ENCODE peak calls at places on chromosomes 13 and 19, in ten cellular contexts. P is NCI-H1105; F is HCT116; T is thoracic aorta; C is H7; D is activated T-cell treated with anti-CD3 and anti-CD28 coated beads for 1 hour; H is CD4-positive, alpha-beta T cell; B is H54; W is AG04450; J is naive thymus-derived CD8-positive, alpha-beta T cell. Q is an unnamed sample.

GRCh38 chr13:110136660-110137585 is 170.0 kb downstream of the COL4A1 start:
- DNase-seq in P (no peak), F (no peak), T (no peak), C (peak; percentile 75), D (no peak), H (no peak), B (no peak), W (no peak), J (no peak), Q (no peak)

GRCh38 chr19:49664171-49665070 is 1.2 kb downstream of the IRF3 start:
- DNase-seq in P (peak; percentile 87), F (peak; percentile 94), T (peak; percentile 53), C (peak; percentile 98), D (peak; percentile 95), H (peak; percentile 93), B (peak; percentile 91), W (no peak), J (peak; percentile 90), Q (peak; percentile 34)

GRCh38 chr19:1855040-1855827 is 7.0 kb upstream of the REXO1 start:
- DNase-seq in P (no peak), F (peak; percentile 64), T (no peak), C (peak; percentile 100), D (peak; percentile 71), H (peak; percentile 82), B (peak; percentile 99), W (peak; percentile 61), J (peak; percentile 73), Q (no peak)

GRCh38 chr13:37652596-37652995 is 54.0 kb upstream of the POSTN start:
- DNase-seq in P (no peak), F (no peak), T (no peak), C (no peak), D (no peak), H (no peak), B (no peak), W (no peak), J (no peak), Q (no peak)

GRCh38 chr13:113952151-113952982 is 21.5 kb downstream of the C13orf46 start:
- DNase-seq in P (no peak), F (no peak), T (no peak), C (peak; percentile 59), D (no peak), H (no peak), B (no peak), W (no peak), J (no peak), Q (no peak)

GRCh38 chr13:48161530-48162179 is 66.8 kb upstream of the MED4 start:
- DNase-seq in P (no peak), F (no peak), T (peak; percentile 7), C (no peak), D (no peak), H (no peak), B (no peak), W (no peak), J (no peak), Q (no peak)

GRCh38 chr19:2574971-2575630 is 99.2 kb downstream of the GADD45B start:
- DNase-seq in P (no peak), F (no peak), T (no peak), C (no peak), D (no peak), H (no peak), B (no peak), W (no peak), J (no peak), Q (no peak)

GRCh38 chr19:13031917-13032623 is 36.8 kb downstream of the NFIX start:
- DNase-seq in P (no peak), F (no peak), T (no peak), C (no peak), D (no peak), H (no peak), B (no peak), W (no peak), J (no peak), Q (no peak)

GRCh38 chr19:52691737-52692136 is 43.1 kb downstream of the ZNF611 start:
- DNase-seq in P (no peak), F (no peak), T (no peak), C (no peak), D (no peak), H (no peak), B (no peak), W (no peak), J (no peak), Q (no peak)

GRCh38 chr19:42376177-42376555 is 13.9 kb downstream of the CNFN start:
- DNase-seq in P (no peak), F (no peak), T (no peak), C (no peak), D (no peak), H (no peak), B (no peak), W (no peak), J (no peak), Q (no peak)

GRCh38 chr19:42368360-42368759 is 21.7 kb downstream of the CNFN start:
- DNase-seq in P (no peak), F (no peak), T (no peak), C (no peak), D (no peak), H (no peak), B (no peak), W (no peak), J (no peak), Q (no peak)

GRCh38 chr19:54465367-54466109 is 2.0 kb upstream of the LENG9 start:
- DNase-seq in P (no peak), F (no peak), T (no peak), C (peak; percentile 19), D (no peak), H (no peak), B (no peak), W (no peak), J (no peak), Q (no peak)

GRCh38 chr13:100128373-100128772 is 39.5 kb downstream of the PCCA start:
- DNase-seq in P (no peak), F (no peak), T (no peak), C (no peak), D (peak; percentile 2), H (no peak), B (peak; percentile 38), W (peak; percentile 60), J (no peak), Q (no peak)

GRCh38 chr13:36815069-36815468 is 4.0 kb upstream of the RFXAP start:
- DNase-seq in P (no peak), F (peak; percentile 16), T (no peak), C (no peak), D (no peak), H (no peak), B (no peak), W (no peak), J (no peak), Q (no peak)

GRCh38 chr13:73141292-73141771 is 82.5 kb downstream of the KLF5 start:
- DNase-seq in P (no peak), F (no peak), T (no peak), C (no peak), D (no peak), H (no peak), B (no peak), W (no peak), J (no peak), Q (peak; percentile 62)

GRCh38 chr13:101453784-101454201 is 1.3 kb downstream of the ITGBL1 start:
- DNase-seq in P (no peak), F (no peak), T (no peak), C (peak; percentile 34), D (no peak), H (no peak), B (no peak), W (no peak), J (no peak), Q (no peak)

GRCh38 chr13:39296193-39296592 is 257.9 kb downstream of the NHLRC3 start:
- DNase-seq in P (no peak), F (no peak), T (no peak), C (no peak), D (no peak), H (no peak), B (no peak), W (no peak), J (no peak), Q (no peak)

GRCh38 chr13:49791214-49791752 is 1.2 kb downstream of the KPNA3 start:
- DNase-seq in P (no peak), F (no peak), T (no peak), C (peak; percentile 39), D (no peak), H (peak; percentile 1), B (no peak), W (no peak), J (no peak), Q (no peak)

GRCh38 chr13:95643471-95643813 is 1.1 kb downstream of the DZIP1 start:
- DNase-seq in P (peak; percentile 4), F (no peak), T (no peak), C (no peak), D (no peak), H (no peak), B (no peak), W (no peak), J (no peak), Q (no peak)

GRCh38 chr13:44309771-44310767 is 63.6 kb upstream of the SERP2 start:
- DNase-seq in P (no peak), F (no peak), T (no peak), C (no peak), D (no peak), H (no peak), B (no peak), W (no peak), J (no peak), Q (peak; percentile 43)

GRCh38 chr13:31818236-31818635 is 78.9 kb downstream of the RXFP2 start:
- DNase-seq in P (no peak), F (no peak), T (no peak), C (no peak), D (no peak), H (no peak), B (no peak), W (no peak), J (no peak), Q (no peak)

GRCh38 chr13:66216723-66217122 is 1013.4 kb downstream of the PCDH9 start:
- DNase-seq in P (no peak), F (no peak), T (no peak), C (no peak), D (no peak), H (no peak), B (no peak), W (no peak), J (no peak), Q (no peak)

GRCh38 chr13:85755123-85755522 is 44.1 kb downstream of the SLITRK6 start:
- DNase-seq in P (no peak), F (no peak), T (no peak), C (no peak), D (no peak), H (no peak), B (no peak), W (no peak), J (no peak), Q (no peak)

GRCh38 chr19:35673121-35673804 is 6.9 kb downstream of the UPK1A start:
- DNase-seq in P (peak; percentile 2), F (peak; percentile 53), T (no peak), C (peak; percentile 93), D (peak; percentile 9), H (peak; percentile 12), B (peak; percentile 85), W (no peak), J (peak; percentile 11), Q (no peak)

GRCh38 chr13:112510987-112511715 is 76.8 kb downstream of the TUBGCP3 start:
- DNase-seq in P (no peak), F (no peak), T (no peak), C (no peak), D (no peak), H (no peak), B (no peak), W (no peak), J (no peak), Q (no peak)

GRCh38 chr19:51600940-51601575 is 29.1 kb downstream of the SIGLEC5 start:
- DNase-seq in P (no peak), F (no peak), T (no peak), C (no peak), D (no peak), H (no peak), B (no peak), W (no peak), J (no peak), Q (no peak)

GRCh38 chr19:6533746-6534418 is 3.1 kb downstream of the TNFSF9 start:
- DNase-seq in P (no peak), F (no peak), T (no peak), C (peak; percentile 83), D (no peak), H (no peak), B (no peak), W (no peak), J (no peak), Q (no peak)

Q was measured in NCI-H1092.